ENCODE peak calls at places on chromosomes 12 and 14, in four cellular contexts. T is pons; I is AG08396; V is activated CD4-positive, alpha-beta T cell treated with anti-CD3 and anti-CD28 coated beads for 1 hour. P is an unnamed sample.

GRCh38 chr12:50185975-50186663 is 18.9 kb upstream of the CERS5 start:
- DNase-seq in V (no peak), T (no peak), I (no peak), P (no peak)

GRCh38 chr12:105332925-105333324 is 2.4 kb downstream of the C12orf75 start:
- DNase-seq in T (no peak), I (no peak), V (no peak), P (no peak)

GRCh38 chr12:17348311-17348710 is 741.7 kb downstream of the RERGL start:
- DNase-seq in V (no peak), I (no peak), T (no peak), P (no peak)

GRCh38 chr12:26233620-26234019 is 38.2 kb downstream of the SSPN start:
- DNase-seq in I (no peak), V (no peak), T (no peak), P (no peak)

GRCh38 chr14:76773956-76774355 is 12.7 kb downstream of the VASH1 start:
- DNase-seq in V (no peak), T (no peak), I (no peak), P (no peak)

GRCh38 chr14:89178802-89179201 is 238.2 kb downstream of the FOXN3 start:
- DNase-seq in V (no peak), T (no peak), I (no peak), P (no peak)

GRCh38 chr12:59151243-59151642 is 230.9 kb upstream of the LRIG3 start:
- DNase-seq in I (peak), V (no peak), T (no peak), P (no peak)

GRCh38 chr12:716506-716905 is 35.9 kb upstream of the WNK1 start:
- DNase-seq in T (no peak), V (no peak), I (no peak), P (no peak)

GRCh38 chr12:18428416-18428815 is 167.1 kb downstream of the PIK3C2G start:
- DNase-seq in T (no peak), I (no peak), V (no peak), P (no peak)

GRCh38 chr14:24542346-24542936 is 33.6 kb downstream of the CTSG start:
- DNase-seq in T (no peak), I (no peak), V (no peak), P (no peak)

GRCh38 chr12:47394070-47394469 is 311.8 kb downstream of the RPAP3 start:
- DNase-seq in T (no peak), V (no peak), I (no peak), P (no peak)

GRCh38 chr12:22993639-22994038 is 368.7 kb downstream of the ETNK1 start:
- DNase-seq in I (no peak), V (no peak), T (no peak), P (no peak)

P was measured in GM19239.